ENCODE peak calls at places on chromosomes 4 and X, in four cellular contexts. Z is HCT116, E is fibroblast of lung, R is astrocyte. V is an unnamed sample.

GRCh38 chr4:75630932-75631320 is 598 bp upstream of the CDKL2 start:
- DNase-seq in Z (no peak), E (no peak), R (no peak), V (no peak)

GRCh38 chrX:9746148-9746880 is 19.3 kb downstream of the GPR143 start:
- DNase-seq in Z (no peak), E (peak), R (peak), V (peak)

GRCh38 chr4:125522992-125523391 is 208.2 kb downstream of the FAT4 start:
- DNase-seq in R (no peak), E (no peak), Z (no peak), V (no peak)

GRCh38 chr4:155738548-155738947 is 20.3 kb upstream of the GUCY1B1 start:
- DNase-seq in E (peak), Z (no peak), R (peak), V (no peak)

GRCh38 chrX:16771483-16772398 is 14.5 kb upstream of the TXLNG start:
- DNase-seq in E (peak), Z (peak), R (peak), V (peak)

GRCh38 chr4:4789462-4789861 is 70.0 kb upstream of the MSX1 start:
- DNase-seq in Z (no peak), R (no peak), E (no peak), V (no peak)

GRCh38 chr4:60605651-60606354 is 594.3 kb upstream of the ADGRL3 start:
- DNase-seq in Z (no peak), E (peak), R (peak), V (peak)

GRCh38 chrX:21375795-21376069 is 1.5 kb downstream of the CNKSR2 start:
- DNase-seq in Z (no peak), E (no peak), R (no peak), V (no peak)

DNA sequence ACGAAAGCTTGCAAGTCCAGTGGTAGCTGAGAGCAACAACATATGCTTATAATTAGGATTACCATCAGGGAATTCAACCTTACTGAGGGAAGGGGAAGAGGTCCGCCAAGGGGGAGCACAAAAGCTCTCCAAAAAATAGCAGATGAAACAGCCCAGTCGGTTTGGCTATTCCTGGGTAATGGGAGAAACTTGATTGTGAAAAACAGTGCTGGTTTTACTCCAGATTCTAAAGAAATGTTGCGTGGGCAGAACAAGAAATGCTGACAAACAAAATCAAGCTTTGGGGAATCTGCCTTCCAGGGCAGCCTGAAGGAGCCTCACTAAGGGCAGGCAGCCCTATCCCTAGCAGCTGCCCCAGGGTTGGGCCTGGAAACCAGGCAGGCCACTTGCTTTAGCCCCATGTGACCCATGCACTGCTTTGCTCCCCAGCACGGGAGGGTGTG is 160.8 kb upstream of the LDB2 start:
- DNase-seq in Z (no peak), E (no peak), R (peak), V (no peak)
- TF ChIP-seq EZH2 in Z (no peak), E (no peak), R (no peak), V (no peak)

GRCh38 chr4:178812866-178813265 is 1370.6 kb upstream of the AGA start:
- DNase-seq in E (no peak), Z (no peak), R (no peak), V (no peak)

DNA sequence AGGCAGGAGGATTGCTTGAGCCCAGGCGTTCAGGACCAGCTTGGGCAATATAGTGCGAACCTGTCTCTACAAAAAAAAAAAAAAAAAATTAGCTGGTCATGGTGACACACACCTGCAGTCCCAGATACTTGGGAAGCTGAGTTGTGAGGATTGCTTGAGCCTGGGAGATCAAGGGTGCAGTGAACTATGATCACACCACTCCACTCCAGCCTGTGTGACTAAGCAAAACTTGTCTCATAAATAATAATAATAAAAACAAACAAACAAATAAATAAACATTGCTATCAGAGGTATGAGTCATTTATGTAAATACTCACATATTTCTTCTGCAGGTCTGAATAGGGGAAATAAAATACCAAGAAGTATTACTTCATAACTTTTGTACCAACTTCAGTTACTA is 1372.7 kb upstream of the AGA start:
- DNase-seq in Z (no peak), E (no peak), R (no peak), V (no peak)
- H3K9ac ChIP-seq in Z (no peak), E (no peak), R (no peak), V (no peak)

GRCh38 chr4:80188801-80189458 is 8.4 kb upstream of the PRDM8 start:
- DNase-seq in E (no peak), R (no peak), Z (no peak), V (no peak)
- TF ChIP-seq EZH2 in E (no peak), R (peak), Z (no peak), V (no peak)

GRCh38 chr4:1381944-1382541 is 24.2 kb downstream of the NKX1-1 start:
- DNase-seq in E (no peak), Z (no peak), R (no peak), V (no peak)

GRCh38 chr4:1381181-1381621 is 25.0 kb downstream of the NKX1-1 start:
- DNase-seq in R (no peak), E (no peak), Z (no peak), V (no peak)

GRCh38 chr4:1384675-1385372 is 21.4 kb downstream of the NKX1-1 start:
- DNase-seq in R (no peak), E (no peak), Z (no peak), V (no peak)

GRCh38 chr4:1383728-1384591 is 22.3 kb downstream of the NKX1-1 start:
- DNase-seq in Z (no peak), E (no peak), R (no peak), V (no peak)

GRCh38 chr4:1382776-1383727 is 23.2 kb downstream of the NKX1-1 start:
- DNase-seq in Z (no peak), R (no peak), E (no peak), V (no peak)
- H3K9ac ChIP-seq in Z (no peak), R (no peak), E (no peak), V (no peak)

V was measured in mammary epithelial cell.